ENCODE peak calls at places on chromosome 3, in six cellular contexts. E is dorsolateral prefrontal cortex, K is AG10803, H is mesenchymal stem cell, T is spleen, B is tibial artery. Q is an unnamed sample.

GRCh38 chr3:122992138-122992537 is 35.4 kb downstream of the SEMA5B start:
- DNase-seq in E (no peak), K (no peak), H (no peak), T (no peak), B (no peak), Q (no peak)

GRCh38 chr3:58639842-58640241 is 26.7 kb downstream of the FAM3D start:
- DNase-seq in E (no peak), K (no peak), H (no peak), T (no peak), B (no peak), Q (no peak)

GRCh38 chr3:190865828-190866227 is 3.3 kb upstream of the GMNC start:
- DNase-seq in E (no peak), K (no peak), H (no peak), T (no peak), B (no peak), Q (no peak)

GRCh38 chr3:158768881-158769518 is 32.9 kb upstream of the MFSD1 start:
- DNase-seq in E (no peak), K (peak; percentile 93), H (peak; percentile 90), T (no peak), B (peak; percentile 49), Q (no peak)

GRCh38 chr3:59817511-59817910 is 767.7 kb upstream of the CFAP20DC start:
- DNase-seq in E (no peak), K (no peak), H (peak; percentile 13), T (no peak), B (no peak), Q (no peak)

GRCh38 chr3:191236635-191237034 is 37.6 kb downstream of the OSTN start:
- DNase-seq in E (no peak), K (peak; percentile 65), H (peak; percentile 57), T (no peak), B (no peak), Q (no peak)

GRCh38 chr3:100042144-100042543 is 72.2 kb downstream of the FILIP1L start:
- DNase-seq in E (no peak), K (peak; percentile 90), H (peak; percentile 78), T (no peak), B (no peak), Q (no peak)

GRCh38 chr3:48001991-48002390 is 14.2 kb downstream of the MAP4 start:
- DNase-seq in E (no peak), K (no peak), H (no peak), T (no peak), B (no peak), Q (peak; percentile 36)

GRCh38 chr3:62159693-62160092 is 213.7 kb downstream of the FEZF2 start:
- DNase-seq in E (no peak), K (peak; percentile 82), H (no peak), T (no peak), B (peak; percentile 88), Q (no peak)

GRCh38 chr3:189898559-189899153 is 222.0 kb downstream of the P3H2 start:
- DNase-seq in E (no peak), K (peak; percentile 39), H (peak; percentile 8), T (no peak), B (no peak), Q (no peak)

GRCh38 chr3:47850803-47851417 is 48.0 kb downstream of the DHX30 start:
- DNase-seq in E (no peak), K (no peak), H (no peak), T (peak; percentile 59), B (no peak), Q (no peak)

GRCh38 chr3:186949281-186949982 is 19.1 kb downstream of the ST6GAL1 start:
- DNase-seq in E (peak; percentile 70), K (no peak), H (no peak), T (no peak), B (no peak), Q (no peak)

GRCh38 chr3:126618760-126619159 is 36.2 kb downstream of the TXNRD3 start:
- DNase-seq in E (no peak), K (peak; percentile 42), H (no peak), T (no peak), B (no peak), Q (no peak)

GRCh38 chr3:117898722-117899121 is 1135.9 kb downstream of the IGSF11 start:
- DNase-seq in E (no peak), K (peak; percentile 1), H (no peak), T (no peak), B (no peak), Q (no peak)

GRCh38 chr3:11391930-11392688 is 119.9 kb downstream of the ATG7 start:
- DNase-seq in E (no peak), K (peak; percentile 87), H (peak; percentile 75), T (no peak), B (no peak), Q (peak; percentile 6)

GRCh38 chr3:105513886-105514285 is 147.2 kb downstream of the ALCAM start:
- DNase-seq in E (no peak), K (peak; percentile 55), H (no peak), T (no peak), B (no peak), Q (no peak)

GRCh38 chr3:101829066-101829830 is 20.1 kb upstream of the NFKBIZ start:
- DNase-seq in E (no peak), K (peak; percentile 64), H (peak; percentile 77), T (peak; percentile 85), B (peak; percentile 68), Q (no peak)

GRCh38 chr3:184005981-184006507 is 11.6 kb downstream of the ABCC5 start:
- DNase-seq in E (peak; percentile 57), K (peak; percentile 12), H (peak; percentile 28), T (peak; percentile 82), B (peak; percentile 50), Q (peak; percentile 87)

GRCh38 chr3:86869536-86869935 is 121.4 kb downstream of the VGLL3 start:
- DNase-seq in E (no peak), K (no peak), H (no peak), T (no peak), B (no peak), Q (no peak)

DNA sequence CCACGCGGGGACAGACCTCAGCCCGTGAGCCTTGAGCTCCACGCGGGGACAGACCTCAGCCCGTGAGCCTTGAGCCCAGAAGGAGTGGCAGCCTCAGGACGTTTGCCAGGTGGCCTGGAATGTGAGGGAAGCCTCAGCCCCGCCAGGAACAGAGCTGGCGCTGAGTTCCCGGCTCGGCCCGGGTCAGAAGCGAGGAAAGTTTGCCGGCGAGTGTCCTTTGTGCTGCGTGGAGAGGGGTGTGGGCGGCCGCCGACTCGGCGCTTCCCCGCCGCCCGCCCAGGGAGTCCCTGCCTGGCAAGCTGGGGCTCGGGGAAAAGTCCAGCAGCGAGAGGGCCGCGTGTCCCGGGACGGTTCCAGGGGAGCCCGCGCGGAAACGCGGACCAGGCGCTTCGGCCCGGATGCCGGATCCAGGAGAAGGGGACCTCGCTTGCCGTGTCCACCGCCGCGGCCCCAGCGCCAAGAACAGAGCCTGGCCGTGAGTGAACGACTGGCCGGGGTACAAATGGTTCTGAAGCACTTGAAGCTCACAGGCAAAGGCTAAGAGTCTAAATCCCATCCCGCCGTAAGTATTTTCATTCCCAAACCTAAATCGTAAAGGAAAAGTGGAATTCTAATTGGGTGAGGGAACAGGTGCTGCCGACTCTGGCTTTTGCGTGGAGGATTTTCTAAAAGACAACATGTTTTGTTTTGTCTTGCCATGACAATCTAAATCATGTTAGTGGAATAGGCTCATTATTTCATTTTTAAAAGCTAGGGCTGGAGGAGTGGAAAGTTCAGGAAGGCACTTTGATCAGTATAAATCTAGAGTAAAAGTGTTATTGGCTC is 1.7 kb downstream of the LRRN1 start:
- DNase-seq in E (peak; percentile 29), K (no peak), H (no peak), T (peak; percentile 84), B (peak; percentile 21), Q (no peak)
- H3K4me3 ChIP-seq in E (peak overlapping the region; percentile 74), K (no peak overlapping the region), H (no peak overlapping the region), T (peak overlapping the region; percentile 63), B (peak overlapping the region; percentile 57), Q (no peak overlapping the region)

DNA sequence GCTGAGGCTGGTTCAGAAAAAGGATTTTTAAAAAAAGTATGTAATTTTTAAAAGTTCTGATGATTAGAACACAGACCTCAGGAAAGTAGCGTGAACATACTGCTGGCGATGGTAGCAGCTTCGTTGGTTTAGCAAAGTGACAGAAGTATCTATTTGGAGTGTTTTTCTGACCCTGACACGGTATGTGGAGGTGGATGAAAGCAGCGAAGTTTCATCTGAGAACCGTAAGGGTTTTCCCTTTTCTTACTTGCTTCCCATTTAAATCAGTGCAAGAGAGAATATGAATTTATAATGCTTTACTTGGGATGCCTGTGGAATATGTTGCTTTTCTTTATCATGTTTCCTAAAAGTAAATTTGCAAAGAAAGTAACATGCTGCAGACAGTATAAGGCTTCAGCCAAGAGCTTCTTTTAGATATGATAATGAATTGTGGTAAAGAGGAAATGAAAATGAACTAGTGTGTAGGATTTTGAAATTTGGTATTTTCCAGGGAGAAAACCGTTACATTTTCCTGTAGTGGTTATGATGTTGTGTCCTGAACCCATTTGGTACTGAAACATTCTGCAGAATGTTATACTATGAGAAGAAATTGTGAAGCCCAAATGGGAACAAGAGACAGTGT is 3.9 kb downstream of the CHST2 start:
- DNase-seq in E (no peak), K (no peak), H (no peak), T (no peak), B (no peak), Q (no peak)
- H3K4me3 ChIP-seq in E (peak overlapping the region; percentile 25), K (no peak overlapping the region), H (no peak overlapping the region), T (no peak overlapping the region), B (no peak overlapping the region), Q (no peak overlapping the region)

GRCh38 chr3:194306771-194307640 is 44.1 kb downstream of the CPN2 start:
- DNase-seq in E (no peak), K (no peak), H (no peak), T (peak; percentile 75), B (no peak), Q (peak; percentile 68)
- H3K4me3 ChIP-seq in E (no peak overlapping the region), K (no peak overlapping the region), H (no peak overlapping the region), T (no peak overlapping the region), B (no peak overlapping the region), Q (peak overlapping the region; percentile 17)

DNA sequence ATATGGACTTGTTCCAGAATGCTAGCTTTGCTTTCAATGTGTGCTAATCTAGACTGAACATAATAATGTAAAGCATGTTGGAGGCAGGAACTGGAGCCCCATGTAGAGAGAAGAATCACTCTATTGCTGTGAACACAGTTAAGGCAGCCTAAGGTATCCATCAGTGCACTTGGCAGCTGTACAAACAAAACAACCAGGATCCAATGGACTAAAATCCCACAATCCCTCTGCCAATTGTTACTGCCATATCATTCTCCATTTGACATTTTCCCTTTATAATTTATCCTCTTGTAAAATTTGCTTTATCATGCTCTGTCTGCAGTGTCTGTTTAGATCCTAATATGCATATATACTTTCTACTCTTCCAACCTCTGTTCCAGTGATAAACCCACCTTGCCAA is 756.8 kb upstream of the LMCD1 start:
- DNase-seq in E (no peak), K (no peak), H (no peak), T (no peak), B (no peak), Q (no peak)
- H3K4me3 ChIP-seq in E (no peak overlapping the region), K (no peak overlapping the region), H (no peak overlapping the region), T (no peak overlapping the region), B (no peak overlapping the region), Q (no peak overlapping the region)

DNA sequence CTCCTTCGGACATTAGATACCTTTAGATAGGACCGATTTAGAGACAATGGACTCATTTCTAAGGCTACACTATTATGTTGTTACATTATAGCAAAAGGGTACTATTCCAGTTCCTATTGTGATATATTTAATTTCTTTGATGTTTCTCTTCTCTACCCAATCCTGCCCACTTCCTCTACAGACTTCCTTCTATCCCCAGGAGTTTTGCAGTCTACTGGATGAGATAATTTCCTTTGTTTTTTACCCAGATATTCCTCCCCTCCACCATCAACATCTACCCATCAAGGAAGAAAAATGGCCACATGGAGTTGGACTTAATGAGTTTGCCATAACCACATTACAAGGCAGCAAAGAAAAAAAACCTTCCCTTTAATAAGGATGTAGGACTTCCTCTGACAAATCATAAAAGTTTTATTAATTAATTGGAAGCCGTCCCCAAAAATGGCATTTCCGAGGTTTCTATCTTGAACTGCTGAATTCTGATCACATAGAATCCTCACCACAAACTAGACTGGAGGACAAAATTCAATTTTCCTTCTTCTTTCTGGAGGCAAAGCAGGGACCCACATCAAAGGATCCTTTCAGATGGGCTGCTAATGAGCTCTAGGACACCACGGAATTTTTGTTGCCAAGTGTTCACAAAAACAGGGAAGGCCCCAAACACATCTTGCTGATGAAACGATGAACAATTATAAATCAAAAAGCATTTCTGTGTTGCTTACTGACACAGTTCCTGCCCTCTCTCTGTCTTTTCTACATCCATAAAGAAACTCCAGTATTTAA is 33.4 kb downstream of the FRMD4B start:
- DNase-seq in E (no peak), K (no peak), H (no peak), T (no peak), B (no peak), Q (no peak)
- H3K4me3 ChIP-seq in E (peak overlapping the region; percentile 41), K (no peak overlapping the region), H (no peak overlapping the region), T (peak overlapping the region; percentile 19), B (peak overlapping the region; percentile 14), Q (no peak overlapping the region)

Q was measured in Jurkat, Clone E6-1.